ENCODE peak calls at places on chromosomes 6 and 20, in four cellular contexts. P, R, V and Z are unnamed samples.
A peak's percentile ranks its signal among the peaks of the same experiment; 100 is the strongest.

GRCh38 chr6:37547564-37548061 is 47.9 kb upstream of the CCDC167 start:
- DNase-seq in V (no peak), P (peak; percentile 71), R (no peak), Z (peak; percentile 56)

GRCh38 chr6:119524410-119524809 is 174.8 kb upstream of the MAN1A1 start:
- DNase-seq in P (no peak), R (no peak), V (no peak), Z (no peak)

GRCh38 chr20:25580711-25581110 is 4.6 kb downstream of the NINL start:
- DNase-seq in R (no peak), P (peak; percentile 27), V (no peak), Z (peak; percentile 80)

GRCh38 chr6:129795261-129795660 is 65.9 kb downstream of the TMEM244 start:
- DNase-seq in R (no peak), V (no peak), P (no peak), Z (no peak)

GRCh38 chr20:38645318-38645717 is 43.7 kb downstream of the ARHGAP40 start:
- DNase-seq in P (no peak), R (no peak), V (no peak), Z (no peak)

GRCh38 chr20:35883778-35884540 is 70.3 kb downstream of the SCAND1 start:
- DNase-seq in P (peak; percentile 100), R (peak; percentile 74), V (peak; percentile 71), Z (peak; percentile 79)

GRCh38 chr6:112214749-112215269 is 39.6 kb downstream of the LAMA4 start:
- DNase-seq in R (no peak), P (peak; percentile 3), V (no peak), Z (no peak)

GRCh38 chr6:139369068-139369467 is 5.4 kb downstream of the CITED2 start:
- DNase-seq in V (no peak), R (no peak), P (no peak), Z (no peak)

GRCh38 chr20:10642859-10643559 is 30.8 kb downstream of the JAG1 start:
- DNase-seq in P (no peak), V (no peak), R (no peak), Z (no peak)

GRCh38 chr6:32113386-32114352 is 4.5 kb upstream of the TNXB start:
- DNase-seq in P (peak; percentile 94), R (peak; percentile 90), V (peak; percentile 62), Z (peak; percentile 68)

GRCh38 chr6:156589281-156589680 is 187.9 kb upstream of the ARID1B start:
- DNase-seq in R (no peak), V (no peak), P (peak; percentile 67), Z (no peak)

GRCh38 chr20:44481719-44482416 is 6.2 kb downstream of the TTPAL start:
- DNase-seq in P (no peak), R (no peak), V (no peak), Z (no peak)

GRCh38 chr6:134379086-134379485 is 61.2 kb upstream of the SGK1 start:
- DNase-seq in P (no peak), R (peak; percentile 27), V (peak; percentile 86), Z (peak; percentile 78)

GRCh38 chr6:151379933-151380847 is 11.2 kb downstream of the ZBTB2 start:
- DNase-seq in P (no peak), R (no peak), V (no peak), Z (no peak)

GRCh38 chr6:13717787-13718458 is 6.3 kb upstream of the RANBP9 start:
- DNase-seq in P (no peak), R (no peak), V (no peak), Z (no peak)

GRCh38 chr6:36904096-36904495 is 18.3 kb downstream of the C6orf89 start:
- DNase-seq in R (no peak), V (no peak), P (peak; percentile 65), Z (no peak)

GRCh38 chr20:4183361-4183760 is 168.0 kb upstream of the RNF24 start:
- DNase-seq in R (no peak), P (no peak), V (no peak), Z (no peak)

GRCh38 chr20:57386762-57387161 is 4.4 kb upstream of the RBM38 start:
- DNase-seq in P (no peak), R (no peak), V (no peak), Z (no peak)

GRCh38 chr6:34610819-34611477 is 54.8 kb upstream of the SPDEF start:
- DNase-seq in R (no peak), P (peak; percentile 95), V (peak; percentile 18), Z (no peak)

GRCh38 chr6:116166369-116166768 is 40.4 kb upstream of the COL10A1 start:
- DNase-seq in R (no peak), P (no peak), V (no peak), Z (no peak)

GRCh38 chr6:154923199-154923869 is 71.8 kb upstream of the TIAM2 start:
- DNase-seq in V (no peak), R (no peak), P (no peak), Z (no peak)

GRCh38 chr20:13821876-13822275 is 37.0 kb downstream of the NDUFAF5 start:
- DNase-seq in V (no peak), P (no peak), R (no peak), Z (no peak)

DNA sequence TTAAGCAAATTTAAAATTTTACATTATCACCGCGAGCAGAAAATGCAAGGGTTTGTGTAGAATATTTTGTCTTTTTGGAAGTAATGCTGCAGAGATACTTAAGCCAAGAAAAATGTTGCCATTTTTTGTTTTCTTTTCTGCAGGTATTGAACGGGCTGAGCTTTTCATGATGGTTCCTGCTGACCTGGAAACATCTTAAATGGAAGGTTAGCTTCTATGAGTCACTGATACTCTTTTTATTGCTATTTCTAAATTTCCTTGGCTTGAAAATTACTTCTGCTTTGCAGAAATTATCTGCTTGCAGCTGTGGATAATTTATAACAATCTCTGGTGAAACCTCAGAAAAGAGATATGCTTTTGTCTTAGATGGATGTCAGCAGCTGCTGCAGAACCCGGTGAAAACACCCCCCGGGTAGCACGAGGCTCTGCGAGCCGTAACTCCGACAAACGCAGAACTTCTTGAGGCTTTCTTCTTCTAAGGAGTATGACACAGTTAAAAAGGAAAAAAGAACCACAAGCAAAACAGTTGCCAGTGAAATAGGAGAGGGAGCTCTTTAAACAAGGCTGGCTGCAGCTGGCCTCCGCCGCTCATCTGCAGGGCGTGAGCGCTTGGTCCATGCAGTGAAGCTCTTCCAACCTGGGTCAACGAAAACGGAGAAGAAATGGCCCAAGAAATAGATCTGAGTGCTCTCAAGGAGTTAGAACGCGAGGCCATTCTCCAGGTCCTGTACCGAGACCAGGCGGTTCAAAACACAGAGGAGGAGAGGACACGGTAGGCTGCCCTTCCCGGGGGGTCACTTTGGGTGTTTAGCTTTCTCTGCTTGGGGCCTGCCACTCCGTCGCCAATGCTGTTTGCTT is 13.0 kb downstream of the SYTL3 start:
- DNase-seq in V (no peak), R (no peak), P (peak; percentile 65), Z (peak; percentile 86)
- H3K4me3 ChIP-seq in V (no peak overlapping the region), R (peak overlapping the region; percentile 43), P (no peak overlapping the region), Z (no peak overlapping the region)

GRCh38 chr6:7254980-7255825 is 57.8 kb downstream of the SSR1 start:
- DNase-seq in R (peak; percentile 51), V (peak; percentile 10), P (no peak), Z (peak; percentile 32)

GRCh38 chr6:7249946-7250643 is 62.9 kb downstream of the SSR1 start:
- DNase-seq in V (peak; percentile 3), P (peak; percentile 59), R (no peak), Z (no peak)

GRCh38 chr6:7250812-7251211 is 62.2 kb downstream of the SSR1 start:
- DNase-seq in R (no peak), V (no peak), P (no peak), Z (no peak)

GRCh38 chr6:7251861-7252260 is 61.1 kb downstream of the SSR1 start:
- DNase-seq in P (no peak), R (no peak), V (no peak), Z (no peak)

GRCh38 chr6:7252390-7252789 is 60.6 kb downstream of the SSR1 start:
- DNase-seq in R (no peak), P (no peak), V (peak; percentile 5), Z (no peak)
- TF ChIP-seq POLR2A in R (no peak), P (no peak), V (no peak), Z (no peak)

DNA sequence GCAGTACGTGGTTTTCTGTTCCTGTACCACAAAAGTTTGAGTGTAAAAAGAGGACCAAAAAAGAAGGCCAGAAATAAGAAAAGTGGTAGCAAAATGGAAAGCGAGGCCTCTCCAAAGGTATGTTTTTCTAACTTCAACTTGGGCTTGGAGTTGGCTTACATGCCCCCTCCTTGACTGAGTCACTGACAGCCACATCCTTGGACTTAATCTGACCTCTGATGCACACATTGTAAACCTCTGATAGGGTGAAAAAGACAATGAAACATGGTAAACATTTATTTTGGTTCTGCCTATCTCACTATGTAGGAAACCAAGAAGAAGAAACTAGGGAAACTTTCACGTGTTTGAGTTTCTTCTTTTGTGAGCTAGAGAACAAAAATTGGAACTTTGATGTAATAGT is 503.2 kb upstream of the ID4 start:
- DNase-seq in P (no peak), V (no peak), R (no peak), Z (no peak)
- H3K27me3 ChIP-seq in P (no peaks in the 10 kb centered on the region), V (no peaks in the 10 kb centered on the region), R (no peaks in the 10 kb centered on the region), Z (no peaks in the 10 kb centered on the region)

GRCh38 chr6:88987922-88988321 is 24.5 kb upstream of the RNGTT start:
- DNase-seq in V (no peak), R (no peak), P (no peak), Z (no peak)

GRCh38 chr6:88989215-88989614 is 25.8 kb upstream of the RNGTT start:
- DNase-seq in P (peak; percentile 6), R (no peak), V (peak; percentile 52), Z (no peak)

GRCh38 chr6:88997365-88997764 is 33.9 kb upstream of the RNGTT start:
- DNase-seq in P (no peak), R (no peak), V (no peak), Z (no peak)

GRCh38 chr6:88992741-88993557 is 29.5 kb upstream of the RNGTT start:
- DNase-seq in R (no peak), V (no peak), P (no peak), Z (no peak)
- H3K4me3 ChIP-seq in R (no peak overlapping the region), V (no peak overlapping the region), P (no peak overlapping the region), Z (no peak overlapping the region)

DNA sequence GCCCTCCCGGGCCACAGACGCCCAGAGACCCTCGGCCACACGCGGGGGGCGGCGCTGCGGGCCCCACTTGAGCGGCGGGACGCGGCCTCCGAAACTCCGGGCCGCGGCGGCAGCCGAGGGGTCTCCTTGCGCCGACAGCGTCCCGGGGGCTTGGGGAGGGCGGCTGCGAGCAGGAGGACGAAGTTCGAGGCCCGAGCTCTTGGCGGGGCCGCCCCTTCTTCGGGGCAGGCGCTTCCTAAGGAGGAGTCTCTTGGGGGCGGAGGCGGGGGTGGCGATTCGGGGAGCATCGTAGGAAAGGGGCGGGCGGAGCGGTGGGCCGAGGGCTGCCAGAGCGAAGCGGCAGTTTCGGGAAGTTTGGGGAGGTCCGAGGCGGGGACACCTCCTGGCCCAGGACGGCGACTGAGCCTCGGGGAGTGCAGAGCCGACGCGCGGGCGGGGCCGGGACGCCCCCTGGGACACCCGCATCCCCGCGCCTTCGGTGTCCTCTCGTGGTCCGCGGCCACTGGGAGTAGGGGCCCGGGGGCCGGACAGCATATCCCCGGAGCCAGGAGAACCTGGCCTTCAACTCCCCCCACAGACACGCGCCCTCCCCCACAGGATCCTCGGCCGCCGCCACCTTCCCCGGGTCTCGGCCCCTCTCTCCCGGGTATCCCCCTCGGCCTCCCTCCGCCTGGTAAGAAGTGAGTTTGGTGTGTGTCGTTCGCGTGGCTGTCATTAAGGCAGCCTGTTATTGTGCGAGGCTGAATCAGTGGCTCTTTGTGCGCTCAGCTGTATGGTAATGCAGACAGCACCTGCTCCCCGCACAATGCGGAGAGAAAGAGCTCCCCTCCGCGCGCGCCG is 613 bp upstream of the DLL1 start:
- DNase-seq in V (peak; percentile 61), R (peak; percentile 79), P (no peak), Z (peak; percentile 34)
- TF ChIP-seq POLR2A in V (peak; percentile 14), R (no peak), P (no peak), Z (peak; percentile 26)